ENCODE peak calls at places on chromosomes 3 and 15, in ten cellular contexts. Q is activated gamma-delta T cell treated with Interleukin-2 at 50 U/mL for 16 hours; A is amygdala; I is brain pericyte; Y is stimulated activated CD8-positive, alpha-beta memory T cell treated with anti-CD3 and anti-CD28 coated beads, Interleukin-15, amount 100 ng/mL, for 4 hours; R is neural crest cell; C is kidney glomerular epithelial cell; L is lower leg skin; U is spleen; O is HEK293T. V is an unnamed sample.

GRCh38 chr3:136546718-136547117 is 205.5 kb downstream of the STAG1 start:
- DNase-seq in Q (no peak), A (no peak), I (no peak), Y (no peak), R (no peak), C (peak; percentile 32), L (no peak), U (no peak), O (peak; percentile 6), V (no peak)

GRCh38 chr3:25441234-25441856 is 13.3 kb downstream of the RARB start:
- DNase-seq in Q (no peak), A (no peak), I (no peak), Y (no peak), R (no peak), C (no peak), L (no peak), U (no peak), O (no peak), V (no peak)

GRCh38 chr3:120284702-120285507 is at the start of gene GPR156:
- DNase-seq in Q (no peak), A (no peak), I (no peak), Y (no peak), R (no peak), C (no peak), L (no peak), U (no peak), O (peak; percentile 41), V (no peak)

GRCh38 chr3:78906245-78906644 is 861.6 kb downstream of the ROBO1 start:
- DNase-seq in Q (no peak), A (no peak), I (no peak), Y (no peak), R (no peak), C (no peak), L (no peak), U (no peak), O (no peak), V (no peak)

GRCh38 chr3:161577662-161578061 is 81.1 kb downstream of the OTOL1 start:
- DNase-seq in Q (no peak), A (no peak), I (no peak), Y (no peak), R (no peak), C (no peak), L (no peak), U (no peak), O (no peak), V (no peak)

GRCh38 chr3:133547432-133548041 is 25.9 kb upstream of the CDV3 start:
- DNase-seq in Q (no peak), A (no peak), I (no peak), Y (no peak), R (no peak), C (peak; percentile 51), L (no peak), U (no peak), O (no peak), V (no peak)

GRCh38 chr3:148896062-148896461 is 31.0 kb downstream of the CPA3 start:
- DNase-seq in Q (no peak), A (no peak), I (no peak), Y (no peak), R (no peak), C (no peak), L (no peak), U (no peak), O (no peak), V (no peak)

GRCh38 chr15:57510647-57511046 is 81.1 kb upstream of the MYZAP start:
- DNase-seq in Q (no peak), A (no peak), I (peak; percentile 77), Y (no peak), R (no peak), C (no peak), L (no peak), U (no peak), O (no peak), V (no peak)

GRCh38 chr3:65660000-65660598 is 378.6 kb downstream of the MAGI1 start:
- DNase-seq in Q (no peak), A (no peak), I (no peak), Y (no peak), R (no peak), C (no peak), L (no peak), U (no peak), O (no peak), V (no peak)

GRCh38 chr3:63042866-63043265 is 167.7 kb upstream of the CADPS start:
- DNase-seq in Q (no peak), A (no peak), I (no peak), Y (no peak), R (no peak), C (no peak), L (no peak), U (no peak), O (no peak), V (no peak)

GRCh38 chr3:98920166-98920565 is 18.7 kb upstream of the DCBLD2 start:
- DNase-seq in Q (no peak), A (no peak), I (no peak), Y (no peak), R (no peak), C (no peak), L (no peak), U (no peak), O (no peak), V (no peak)

GRCh38 chr3:128486692-128487537 is 6.1 kb downstream of the GATA2 start:
- DNase-seq in Q (no peak), A (no peak), I (no peak), Y (no peak), R (no peak), C (no peak), L (no peak), U (peak; percentile 75), O (peak; percentile 30), V (no peak)

GRCh38 chr3:65713016-65713415 is 325.7 kb downstream of the MAGI1 start:
- DNase-seq in Q (no peak), A (no peak), I (no peak), Y (no peak), R (peak; percentile 13), C (peak; percentile 36), L (no peak), U (no peak), O (no peak), V (no peak)

GRCh38 chr3:9729419-9729818 is 2.1 kb upstream of the BRPF1 start:
- DNase-seq in Q (no peak), A (no peak), I (no peak), Y (no peak), R (no peak), C (no peak), L (no peak), U (peak; percentile 80), O (no peak), V (no peak)

GRCh38 chr3:11434017-11434526 is 161.9 kb downstream of the ATG7 start:
- DNase-seq in Q (no peak), A (no peak), I (peak; percentile 94), Y (no peak), R (no peak), C (no peak), L (peak; percentile 64), U (no peak), O (no peak), V (no peak)

GRCh38 chr3:194586839-194587238 is 46.4 kb downstream of the TMEM44 start:
- DNase-seq in Q (no peak), A (no peak), I (no peak), Y (no peak), R (no peak), C (peak; percentile 33), L (no peak), U (no peak), O (no peak), V (no peak)

GRCh38 chr15:67501177-67501835 is 19.6 kb upstream of the C15orf61 start:
- DNase-seq in Q (no peak), A (no peak), I (no peak), Y (no peak), R (no peak), C (peak; percentile 52), L (no peak), U (no peak), O (no peak), V (no peak)

GRCh38 chr3:14137445-14137844 is 12.6 kb downstream of the TMEM43 start:
- DNase-seq in Q (no peak), A (no peak), I (no peak), Y (no peak), R (no peak), C (no peak), L (no peak), U (no peak), O (no peak), V (no peak)

GRCh38 chr3:125140011-125140813 is 72.3 kb downstream of the SLC12A8 start:
- DNase-seq in Q (no peak), A (no peak), I (no peak), Y (no peak), R (no peak), C (no peak), L (no peak), U (no peak), O (no peak), V (no peak)

GRCh38 chr3:106792716-106793115 is 584.5 kb upstream of the CCDC54 start:
- DNase-seq in Q (no peak), A (no peak), I (no peak), Y (no peak), R (no peak), C (no peak), L (no peak), U (no peak), O (no peak), V (no peak)

GRCh38 chr3:128620268-128620691 is 30.3 kb downstream of the RPN1 start:
- DNase-seq in Q (no peak), A (no peak), I (no peak), Y (no peak), R (no peak), C (no peak), L (no peak), U (no peak), O (no peak), V (no peak)

GRCh38 chr3:42118762-42119361 is 27.7 kb downstream of the TRAK1 start:
- DNase-seq in Q (no peak), A (no peak), I (no peak), Y (no peak), R (no peak), C (peak; percentile 11), L (no peak), U (no peak), O (peak; percentile 67), V (peak; percentile 16)

GRCh38 chr3:173006006-173006405 is 135.0 kb downstream of the SPATA16 start:
- DNase-seq in Q (no peak), A (no peak), I (no peak), Y (no peak), R (no peak), C (no peak), L (no peak), U (no peak), O (no peak), V (no peak)

GRCh38 chr3:169467703-169468102 is 195.8 kb downstream of the MECOM start:
- DNase-seq in Q (no peak), A (no peak), I (no peak), Y (no peak), R (no peak), C (no peak), L (no peak), U (no peak), O (no peak), V (no peak)

GRCh38 chr15:75030023-75030413 is 6.6 kb downstream of the PPCDC start:
- DNase-seq in Q (no peak), A (no peak), I (no peak), Y (no peak), R (no peak), C (no peak), L (peak; percentile 35), U (no peak), O (no peak), V (no peak)

GRCh38 chr3:159988617-159989251 is at the start of gene IL12A:
- DNase-seq in Q (peak; percentile 86), A (peak; percentile 20), I (no peak), Y (peak; percentile 60), R (peak; percentile 78), C (no peak), L (peak; percentile 43), U (peak; percentile 97), O (peak; percentile 83), V (peak; percentile 60)

GRCh38 chr3:4224331-4224730 is 78.8 kb upstream of the SETMAR start:
- DNase-seq in Q (no peak), A (no peak), I (no peak), Y (no peak), R (no peak), C (no peak), L (no peak), U (no peak), O (no peak), V (no peak)

GRCh38 chr15:68725736-68726135 is 95.0 kb downstream of the ANP32A start:
- DNase-seq in Q (no peak), A (no peak), I (no peak), Y (no peak), R (no peak), C (no peak), L (peak; percentile 52), U (no peak), O (no peak), V (no peak)